ENCODE peak calls at places on chromosome 5, in ten cellular contexts. P is GM04504; C is SK-MEL-5; F is astrocyte; L is left lung; Z is foreskin fibroblast; I is T1000; W is H54; U is NCI-H1436 treated with DMSO at 0.1 percent for 48 hours; T is stimulated activated CD4-positive, alpha-beta T cell treated with anti-CD3 and anti-CD28 coated beads, TNF-alpha, amount 100 ng/mL, for 4 hours. B is an unnamed sample.

GRCh38 chr5:26470439-26470838 is 567.9 kb downstream of the CDH9 start:
- DNase-seq in U (no peak), C (no peak), L (no peak), P (no peak), F (no peak), W (no peak), T (no peak), Z (no peak), I (no peak), B (no peak)

GRCh38 chr5:149672701-149673455 is 57.2 kb upstream of the PPARGC1B start:
- DNase-seq in P (no peak), U (no peak), T (no peak), W (no peak), Z (no peak), C (no peak), I (no peak), L (no peak), F (no peak), B (no peak)

GRCh38 chr5:154849791-154850201 is 607 bp downstream of the FAXDC2 start:
- DNase-seq in F (peak; percentile 27), P (no peak), W (no peak), Z (peak; percentile 73), I (no peak), C (peak; percentile 3), L (no peak), T (no peak), U (no peak), B (no peak)

GRCh38 chr5:116939641-116940040 is 365.0 kb upstream of the SEMA6A start:
- DNase-seq in U (no peak), T (no peak), F (no peak), L (no peak), C (no peak), P (no peak), Z (no peak), W (no peak), I (no peak), B (no peak)

GRCh38 chr5:10892135-10892910 is 131.3 kb upstream of the DAP start:
- DNase-seq in F (no peak), W (no peak), Z (no peak), T (no peak), P (no peak), L (no peak), U (no peak), C (no peak), I (no peak), B (no peak)

GRCh38 chr5:58666598-58667595 is 84.0 kb downstream of the RAB3C start:
- DNase-seq in L (no peak), Z (no peak), T (no peak), P (peak; percentile 28), U (no peak), F (no peak), C (peak; percentile 17), W (no peak), I (no peak), B (no peak)

GRCh38 chr5:159899067-159900049 is 16.9 kb upstream of the ADRA1B start:
- DNase-seq in F (peak; percentile 75), U (no peak), W (no peak), T (no peak), Z (peak; percentile 74), C (peak; percentile 43), L (no peak), I (no peak), P (no peak), B (no peak)

GRCh38 chr5:123874600-123875201 is 362.7 kb downstream of the CSNK1G3 start:
- DNase-seq in Z (peak; percentile 9), T (no peak), U (no peak), L (no peak), F (peak; percentile 88), W (no peak), I (no peak), C (peak; percentile 88), P (no peak), B (no peak)

GRCh38 chr5:26121343-26121742 is 917.0 kb downstream of the CDH9 start:
- DNase-seq in C (peak; percentile 82), P (no peak), L (no peak), T (no peak), U (no peak), I (no peak), W (no peak), Z (no peak), F (no peak), B (no peak)

GRCh38 chr5:58440882-58441281 is 19.0 kb downstream of the PLK2 start:
- DNase-seq in I (no peak), Z (no peak), U (no peak), C (no peak), L (no peak), T (no peak), P (no peak), F (no peak), W (no peak), B (no peak)

GRCh38 chr5:180522350-180522749 is 28.2 kb downstream of the CNOT6 start:
- DNase-seq in Z (peak; percentile 14), W (no peak), L (no peak), U (no peak), F (peak; percentile 23), T (no peak), I (no peak), P (peak; percentile 10), C (no peak), B (no peak)

GRCh38 chr5:136053336-136054121 is 24.7 kb downstream of the TGFBI start:
- DNase-seq in W (peak; percentile 78), Z (peak; percentile 98), L (no peak), U (no peak), C (no peak), T (no peak), F (peak; percentile 96), P (peak; percentile 91), I (peak; percentile 77), B (no peak)

GRCh38 chr5:8500426-8500825 is 631.5 kb downstream of the MTRR start:
- DNase-seq in W (no peak), L (no peak), C (no peak), Z (peak; percentile 76), F (no peak), U (no peak), T (no peak), I (peak; percentile 4), P (no peak), B (no peak)

GRCh38 chr5:78895616-78896015 is 89.5 kb downstream of the ARSB start:
- DNase-seq in L (no peak), T (no peak), W (no peak), C (no peak), P (no peak), U (no peak), I (no peak), F (no peak), Z (peak; percentile 57), B (no peak)

GRCh38 chr5:176906796-176907195 is 7.7 kb upstream of the HK3 start:
- DNase-seq in F (no peak), W (no peak), P (no peak), L (no peak), T (no peak), I (no peak), U (no peak), C (no peak), Z (no peak), B (no peak)

GRCh38 chr5:153881687-153882086 is 157.0 kb downstream of the FAM114A2 start:
- DNase-seq in U (no peak), F (no peak), W (no peak), C (no peak), I (no peak), Z (no peak), L (no peak), T (no peak), P (no peak), B (no peak)

GRCh38 chr5:52811067-52811749 is 23.5 kb downstream of the ITGA1 start:
- DNase-seq in P (no peak), U (no peak), Z (peak; percentile 87), F (no peak), C (no peak), I (no peak), W (no peak), L (no peak), T (no peak), B (no peak)

GRCh38 chr5:112121268-112121667 is 297.8 kb downstream of the EPB41L4A start:
- DNase-seq in F (peak; percentile 17), L (no peak), T (no peak), C (no peak), P (peak; percentile 33), U (no peak), Z (peak; percentile 23), W (no peak), I (peak; percentile 19), B (no peak)

GRCh38 chr5:139474815-139475791 is 4.3 kb downstream of the SMIM33 start:
- DNase-seq in P (no peak), U (no peak), W (no peak), C (no peak), Z (peak; percentile 84), T (no peak), L (no peak), F (peak; percentile 58), I (no peak), B (no peak)

GRCh38 chr5:173303878-173304590 is 24.2 kb downstream of the STC2 start:
- DNase-seq in P (no peak), L (no peak), I (no peak), T (no peak), Z (peak; percentile 26), F (peak; percentile 63), W (no peak), U (no peak), C (no peak), B (no peak)

GRCh38 chr5:118791986-118792734 is 196.2 kb downstream of the DTWD2 start:
- DNase-seq in F (peak; percentile 64), L (no peak), I (peak; percentile 4), U (no peak), P (peak; percentile 43), C (peak; percentile 90), T (no peak), Z (peak; percentile 76), W (peak; percentile 32), B (peak; percentile 1)

GRCh38 chr5:180874804-180875582 is 13.9 kb upstream of the ZFP62 start:
- DNase-seq in P (no peak), L (no peak), F (no peak), W (no peak), U (no peak), Z (no peak), T (no peak), I (no peak), C (no peak), B (no peak)

B was measured in NCI-H1417 treated with DMSO at 0.1 percent for 48 hours.